ENCODE peak calls at places on chromosomes 5 and 9, in five cellular contexts. One of them, this sample, is unnamed.

GRCh38 chr5:52864884-52865283 is 77.2 kb downstream of the ITGA1 start:
- DNase-seq in IMR-90: peak; percentile 96
- DNase-seq in body of pancreas: no peak
- DNase-seq in stomach: no peak
- DNase-seq in WERI-Rb-1: no peak
- DNase-seq in this sample: no peak

GRCh38 chr9:137251194-137251461 is at the start of gene STPG3:
- DNase-seq in IMR-90: no peak
- DNase-seq in body of pancreas: no peak
- DNase-seq in stomach: no peak
- DNase-seq in WERI-Rb-1: no peak
- DNase-seq in this sample: no peak

GRCh38 chr5:6180231-6180872 is 198.0 kb downstream of the MED10 start:
- DNase-seq in IMR-90: no peak
- DNase-seq in body of pancreas: no peak
- DNase-seq in stomach: no peak
- DNase-seq in WERI-Rb-1: no peak
- DNase-seq in this sample: no peak

GRCh38 chr9:35923927-35924763 is 14.9 kb downstream of the SPAAR start:
- DNase-seq in IMR-90: peak; percentile 96
- DNase-seq in body of pancreas: no peak
- DNase-seq in stomach: no peak
- DNase-seq in WERI-Rb-1: no peak
- DNase-seq in this sample: peak; percentile 73

GRCh38 chr5:176724472-176724871 is 77.2 kb downstream of the TSPAN17 start:
- DNase-seq in IMR-90: no peak
- DNase-seq in body of pancreas: no peak
- DNase-seq in stomach: no peak
- DNase-seq in WERI-Rb-1: peak; percentile 47
- DNase-seq in this sample: no peak

GRCh38 chr9:91786132-91786896 is 163.7 kb downstream of the ROR2 start:
- DNase-seq in IMR-90: no peak
- DNase-seq in body of pancreas: no peak
- DNase-seq in stomach: no peak
- DNase-seq in WERI-Rb-1: no peak
- DNase-seq in this sample: no peak

GRCh38 chr5:120096413-120096812 is 367.7 kb upstream of the PRR16 start:
- DNase-seq in IMR-90: peak; percentile 64
- DNase-seq in body of pancreas: no peak
- DNase-seq in stomach: no peak
- DNase-seq in WERI-Rb-1: no peak
- DNase-seq in this sample: no peak

GRCh38 chr9:109440797-109441287 is 57.3 kb downstream of the PTPN3 start:
- DNase-seq in IMR-90: peak; percentile 90
- DNase-seq in body of pancreas: peak; percentile 87
- DNase-seq in stomach: peak; percentile 53
- DNase-seq in WERI-Rb-1: peak; percentile 72
- DNase-seq in this sample: peak; percentile 74

GRCh38 chr5:78016831-78017529 is 240.8 kb upstream of the TBCA start:
- DNase-seq in IMR-90: no peak
- DNase-seq in body of pancreas: no peak
- DNase-seq in stomach: no peak
- DNase-seq in WERI-Rb-1: no peak
- DNase-seq in this sample: no peak

GRCh38 chr5:103834216-103834615 is 271.6 kb upstream of the NUDT12 start:
- DNase-seq in IMR-90: no peak
- DNase-seq in body of pancreas: no peak
- DNase-seq in stomach: no peak
- DNase-seq in WERI-Rb-1: no peak
- DNase-seq in this sample: no peak

GRCh38 chr9:122398371-122398924 is 27.6 kb downstream of the PTGS1 start:
- DNase-seq in IMR-90: no peak
- DNase-seq in body of pancreas: no peak
- DNase-seq in stomach: no peak
- DNase-seq in WERI-Rb-1: no peak
- DNase-seq in this sample: no peak

GRCh38 chr5:1568201-1568979 is 44.6 kb upstream of the LPCAT1 start:
- DNase-seq in IMR-90: peak; percentile 90
- DNase-seq in body of pancreas: peak; percentile 64
- DNase-seq in stomach: no peak
- DNase-seq in WERI-Rb-1: no peak
- DNase-seq in this sample: peak; percentile 55

GRCh38 chr9:94173632-94174031 is 85.5 kb upstream of the ZNF169 start:
- DNase-seq in IMR-90: no peak
- DNase-seq in body of pancreas: no peak
- DNase-seq in stomach: no peak
- DNase-seq in WERI-Rb-1: no peak
- DNase-seq in this sample: no peak

GRCh38 chr9:94734054-94734754 is 7.7 kb downstream of the AOPEP start:
- DNase-seq in IMR-90: no peak
- DNase-seq in body of pancreas: no peak
- DNase-seq in stomach: no peak
- DNase-seq in WERI-Rb-1: no peak
- DNase-seq in this sample: no peak

GRCh38 chr9:38284768-38285080 is 107.8 kb upstream of the ALDH1B1 start:
- DNase-seq in IMR-90: no peak
- DNase-seq in body of pancreas: no peak
- DNase-seq in stomach: no peak
- DNase-seq in WERI-Rb-1: no peak
- DNase-seq in this sample: no peak

GRCh38 chr5:168908207-168908606 is 329.0 kb upstream of the PANK3 start:
- DNase-seq in IMR-90: no peak
- DNase-seq in body of pancreas: no peak
- DNase-seq in stomach: no peak
- DNase-seq in WERI-Rb-1: no peak
- DNase-seq in this sample: no peak

GRCh38 chr5:78745985-78746384 is 97.4 kb upstream of the LHFPL2 start:
- DNase-seq in IMR-90: no peak
- DNase-seq in body of pancreas: no peak
- DNase-seq in stomach: no peak
- DNase-seq in WERI-Rb-1: no peak
- DNase-seq in this sample: no peak

GRCh38 chr5:65791721-65792698 is 70.0 kb downstream of the NLN start:
- DNase-seq in IMR-90: no peak
- DNase-seq in body of pancreas: no peak
- DNase-seq in stomach: no peak
- DNase-seq in WERI-Rb-1: no peak
- DNase-seq in this sample: no peak

GRCh38 chr5:144421411-144421810 is 250.7 kb downstream of the KCTD16 start:
- DNase-seq in IMR-90: no peak
- DNase-seq in body of pancreas: peak; percentile 22
- DNase-seq in stomach: no peak
- DNase-seq in WERI-Rb-1: no peak
- DNase-seq in this sample: no peak

GRCh38 chr9:5846501-5846921 is 13.6 kb upstream of the ERMP1 start:
- DNase-seq in IMR-90: peak; percentile 28
- DNase-seq in body of pancreas: no peak
- DNase-seq in stomach: no peak
- DNase-seq in WERI-Rb-1: no peak
- DNase-seq in this sample: no peak

GRCh38 chr5:394671-395155 is 48.3 kb upstream of the EXOC3 start:
- DNase-seq in IMR-90: no peak
- DNase-seq in body of pancreas: no peak
- DNase-seq in stomach: no peak
- DNase-seq in WERI-Rb-1: no peak
- DNase-seq in this sample: no peak

GRCh38 chr5:81694726-81695125 is 56.2 kb downstream of the SSBP2 start:
- DNase-seq in IMR-90: no peak
- DNase-seq in body of pancreas: no peak
- DNase-seq in stomach: no peak
- DNase-seq in WERI-Rb-1: no peak
- DNase-seq in this sample: no peak

GRCh38 chr5:132961887-132962286 is 1.5 kb downstream of the AFF4 start:
- DNase-seq in IMR-90: peak; percentile 81
- DNase-seq in body of pancreas: peak; percentile 29
- DNase-seq in stomach: no peak
- DNase-seq in WERI-Rb-1: no peak
- DNase-seq in this sample: no peak

GRCh38 chr5:91381774-91382492 is 1.2 kb downstream of the ARRDC3 start:
- DNase-seq in IMR-90: peak; percentile 89
- DNase-seq in body of pancreas: peak; percentile 91
- DNase-seq in stomach: peak; percentile 64
- DNase-seq in WERI-Rb-1: peak; percentile 82
- DNase-seq in this sample: peak; percentile 69

GRCh38 chr5:131496400-131496713 is 138.7 kb downstream of the RAPGEF6 start:
- DNase-seq in IMR-90: no peak
- DNase-seq in body of pancreas: no peak
- DNase-seq in stomach: no peak
- DNase-seq in WERI-Rb-1: no peak
- DNase-seq in this sample: no peak

GRCh38 chr9:91279296-91280204 is 82.2 kb downstream of the AUH start:
- DNase-seq in IMR-90: no peak
- DNase-seq in body of pancreas: no peak
- DNase-seq in stomach: no peak
- DNase-seq in WERI-Rb-1: no peak
- DNase-seq in this sample: no peak

GRCh38 chr9:26502311-26502710 is 390.3 kb downstream of the CAAP1 start:
- DNase-seq in IMR-90: no peak
- DNase-seq in body of pancreas: no peak
- DNase-seq in stomach: no peak
- DNase-seq in WERI-Rb-1: no peak
- DNase-seq in this sample: no peak

GRCh38 chr9:112299514-112299913 is 33.9 kb downstream of the PTBP3 start:
- DNase-seq in IMR-90: peak; percentile 60
- DNase-seq in body of pancreas: no peak
- DNase-seq in stomach: no peak
- DNase-seq in WERI-Rb-1: no peak
- DNase-seq in this sample: no peak

GRCh38 chr5:72005676-72006075 is 101.6 kb upstream of the MAP1B start:
- DNase-seq in IMR-90: no peak
- DNase-seq in body of pancreas: no peak
- DNase-seq in stomach: no peak
- DNase-seq in WERI-Rb-1: peak; percentile 68
- DNase-seq in this sample: no peak

GRCh38 chr5:73444499-73445432 is 3.8 kb downstream of the FOXD1 start:
- DNase-seq in IMR-90: no peak
- DNase-seq in body of pancreas: no peak
- DNase-seq in stomach: no peak
- DNase-seq in WERI-Rb-1: no peak
- DNase-seq in this sample: no peak

GRCh38 chr5:77560677-77561263 is 68.7 kb upstream of the WDR41 start:
- DNase-seq in IMR-90: peak; percentile 55
- DNase-seq in body of pancreas: no peak
- DNase-seq in stomach: no peak
- DNase-seq in WERI-Rb-1: no peak
- DNase-seq in this sample: no peak

GRCh38 chr5:67802766-67803165 is 412.8 kb upstream of the PIK3R1 start:
- DNase-seq in IMR-90: no peak
- DNase-seq in body of pancreas: no peak
- DNase-seq in stomach: no peak
- DNase-seq in WERI-Rb-1: no peak
- DNase-seq in this sample: no peak

GRCh38 chr9:117926031-117926655 is 221.9 kb downstream of the TLR4 start:
- DNase-seq in IMR-90: no peak
- DNase-seq in body of pancreas: no peak
- DNase-seq in stomach: no peak
- DNase-seq in WERI-Rb-1: no peak
- DNase-seq in this sample: no peak

DNA sequence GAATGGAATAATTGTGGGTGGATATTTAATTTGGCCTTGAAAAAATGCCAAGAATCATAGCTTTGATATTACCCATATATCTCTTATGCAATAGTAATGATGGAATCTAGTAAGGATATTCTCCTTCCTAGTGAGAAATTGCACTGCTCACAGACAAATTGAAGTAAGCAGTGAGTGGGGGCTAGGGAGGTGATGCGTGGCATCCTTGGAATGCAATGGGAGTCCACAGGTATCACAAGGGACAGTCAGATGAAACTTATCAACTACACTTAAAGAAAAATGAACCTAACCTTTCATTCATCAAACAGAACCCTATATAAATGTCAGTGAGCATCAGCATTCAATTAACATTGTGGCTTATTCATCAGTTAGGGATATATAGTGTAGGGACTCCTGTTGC is 57.8 kb downstream of the IZUMO3 start:
- DNase-seq in IMR-90: no peak
- DNase-seq in body of pancreas: no peak
- DNase-seq in stomach: no peak
- DNase-seq in WERI-Rb-1: no peak
- DNase-seq in this sample: no peak
- H3K27me3 ChIP-seq in IMR-90: no peaks in the 10 kb centered on the region
- H3K27me3 ChIP-seq in body of pancreas: no peaks in the 10 kb centered on the region
- H3K27me3 ChIP-seq in stomach: no peaks in the 10 kb centered on the region
- H3K27me3 ChIP-seq in WERI-Rb-1: no peaks in the 10 kb centered on the region
- H3K27me3 ChIP-seq in this sample: no peaks in the 10 kb centered on the region

GRCh38 chr9:74133921-74134320 is 363.2 kb upstream of the RORB start:
- DNase-seq in IMR-90: no peak
- DNase-seq in body of pancreas: no peak
- DNase-seq in stomach: no peak
- DNase-seq in WERI-Rb-1: no peak
- DNase-seq in this sample: no peak

GRCh38 chr9:74138182-74138581 is 359.0 kb upstream of the RORB start:
- DNase-seq in IMR-90: no peak
- DNase-seq in body of pancreas: no peak
- DNase-seq in stomach: no peak
- DNase-seq in WERI-Rb-1: no peak
- DNase-seq in this sample: no peak

GRCh38 chr9:74132986-74133385 is 364.1 kb upstream of the RORB start:
- DNase-seq in IMR-90: no peak
- DNase-seq in body of pancreas: no peak
- DNase-seq in stomach: no peak
- DNase-seq in WERI-Rb-1: no peak
- DNase-seq in this sample: no peak
- TF ChIP-seq CTCF in IMR-90: no peak
- TF ChIP-seq CTCF in body of pancreas: no peak
- TF ChIP-seq CTCF in stomach: no peak
- TF ChIP-seq CTCF in WERI-Rb-1: no peak
- TF ChIP-seq CTCF in this sample: no peak

GRCh38 chr5:141476132-141476909 is 555 bp downstream of the PCDHGC3 start:
- DNase-seq in IMR-90: peak; percentile 85
- DNase-seq in body of pancreas: peak; percentile 60
- DNase-seq in stomach: peak; percentile 55
- DNase-seq in WERI-Rb-1: no peak
- DNase-seq in this sample: peak; percentile 63
- H3K27me3 ChIP-seq in IMR-90: no peaks in the 10 kb centered on the region
- H3K27me3 ChIP-seq in body of pancreas: no peaks in the 10 kb centered on the region
- H3K27me3 ChIP-seq in stomach: peaks cover 41% of the 10 kb centered on the region
- H3K27me3 ChIP-seq in WERI-Rb-1: no peaks in the 10 kb centered on the region
- H3K27me3 ChIP-seq in this sample: no peaks in the 10 kb centered on the region

DNA sequence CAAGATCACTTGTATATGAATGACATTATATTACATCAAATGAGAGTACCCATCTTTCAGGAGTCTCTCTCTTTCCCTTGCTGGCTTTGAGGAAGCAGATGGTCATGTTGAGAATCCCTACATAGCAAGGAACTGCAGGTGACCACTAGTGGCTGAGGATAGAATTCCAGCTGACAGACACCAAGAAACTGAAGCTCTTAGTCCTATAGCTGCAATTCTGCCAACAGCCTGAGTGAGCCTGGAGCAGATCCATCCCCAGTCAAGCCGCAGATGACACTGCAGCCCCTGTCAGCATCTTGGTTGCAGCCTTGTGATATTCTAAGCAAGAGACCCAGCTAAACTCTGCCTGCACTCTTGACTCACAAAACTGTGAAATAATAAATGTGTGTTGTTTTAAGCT is 531.5 kb downstream of the CSNK1G3 start:
- DNase-seq in IMR-90: no peak
- DNase-seq in body of pancreas: no peak
- DNase-seq in stomach: no peak
- DNase-seq in WERI-Rb-1: peak; percentile 52
- DNase-seq in this sample: no peak
- TF ChIP-seq CTCF in IMR-90: no peak
- TF ChIP-seq CTCF in body of pancreas: no peak
- TF ChIP-seq CTCF in stomach: no peak
- TF ChIP-seq CTCF in WERI-Rb-1: peak; percentile 58
- TF ChIP-seq CTCF in this sample: no peak